ENCODE peak calls at places on chromosome 22, in seven cellular contexts. One of them, this sample, is unnamed. For H3K36me3, the result is how much of the 10 kb centered on the place peaks cover.

GRCh38 chr22:17303840-17304779 is 65.2 kb upstream of the CECR2 start:
- DNase-seq in SK-N-SH: no peak
- DNase-seq in cardiac muscle cell: no peak
- DNase-seq in neural progenitor cell: no peak
- DNase-seq in kidney: no peak
- DNase-seq in brain microvascular endothelial cell: no peak
- DNase-seq in IMR-90: no peak
- DNase-seq in this sample: no peak

GRCh38 chr22:46087816-46088277 is 62.5 kb upstream of the PPARA start:
- DNase-seq in SK-N-SH: peak
- DNase-seq in cardiac muscle cell: peak
- DNase-seq in brain microvascular endothelial cell: peak
- DNase-seq in neural progenitor cell: peak
- DNase-seq in kidney: peak
- DNase-seq in IMR-90: peak
- DNase-seq in this sample: no peak

GRCh38 chr22:42926034-42926433 is 69.0 kb upstream of the ARFGAP3 start:
- DNase-seq in cardiac muscle cell: peak
- DNase-seq in neural progenitor cell: no peak
- DNase-seq in IMR-90: no peak
- DNase-seq in brain microvascular endothelial cell: no peak
- DNase-seq in kidney: no peak
- DNase-seq in SK-N-SH: no peak
- DNase-seq in this sample: no peak

GRCh38 chr22:46587492-46588278 is 32.5 kb upstream of the GRAMD4 start:
- DNase-seq in IMR-90: no peak
- DNase-seq in brain microvascular endothelial cell: no peak
- DNase-seq in SK-N-SH: peak
- DNase-seq in neural progenitor cell: no peak
- DNase-seq in cardiac muscle cell: no peak
- DNase-seq in kidney: peak
- DNase-seq in this sample: no peak

GRCh38 chr22:43343262-43343988 is at the start of gene SCUBE1:
- DNase-seq in SK-N-SH: peak
- DNase-seq in IMR-90: no peak
- DNase-seq in neural progenitor cell: peak
- DNase-seq in kidney: peak
- DNase-seq in brain microvascular endothelial cell: no peak
- DNase-seq in cardiac muscle cell: peak
- DNase-seq in this sample: no peak

GRCh38 chr22:31105282-31105929 is 2.0 kb downstream of the SELENOM start:
- DNase-seq in IMR-90: no peak
- DNase-seq in neural progenitor cell: no peak
- DNase-seq in cardiac muscle cell: no peak
- DNase-seq in SK-N-SH: no peak
- DNase-seq in kidney: no peak
- DNase-seq in brain microvascular endothelial cell: no peak
- DNase-seq in this sample: no peak

GRCh38 chr22:43179151-43179910 is 7.6 kb downstream of the TTLL12 start:
- DNase-seq in neural progenitor cell: no peak
- DNase-seq in cardiac muscle cell: no peak
- DNase-seq in IMR-90: no peak
- DNase-seq in brain microvascular endothelial cell: no peak
- DNase-seq in SK-N-SH: no peak
- DNase-seq in kidney: peak
- DNase-seq in this sample: no peak

GRCh38 chr22:44181912-44182590 is 1.3 kb downstream of the PARVG start:
- DNase-seq in SK-N-SH: no peak
- DNase-seq in IMR-90: no peak
- DNase-seq in neural progenitor cell: no peak
- DNase-seq in cardiac muscle cell: no peak
- DNase-seq in kidney: peak
- DNase-seq in brain microvascular endothelial cell: no peak
- DNase-seq in this sample: no peak

GRCh38 chr22:17699696-17700330 is 61.3 kb downstream of the BCL2L13 start:
- DNase-seq in brain microvascular endothelial cell: no peak
- DNase-seq in kidney: no peak
- DNase-seq in neural progenitor cell: no peak
- DNase-seq in SK-N-SH: no peak
- DNase-seq in IMR-90: no peak
- DNase-seq in cardiac muscle cell: no peak
- DNase-seq in this sample: no peak

GRCh38 chr22:28395920-28396447 is 283.7 kb downstream of the TTC28 start:
- DNase-seq in kidney: no peak
- DNase-seq in neural progenitor cell: no peak
- DNase-seq in cardiac muscle cell: peak
- DNase-seq in IMR-90: peak
- DNase-seq in brain microvascular endothelial cell: no peak
- DNase-seq in SK-N-SH: no peak
- DNase-seq in this sample: no peak

DNA sequence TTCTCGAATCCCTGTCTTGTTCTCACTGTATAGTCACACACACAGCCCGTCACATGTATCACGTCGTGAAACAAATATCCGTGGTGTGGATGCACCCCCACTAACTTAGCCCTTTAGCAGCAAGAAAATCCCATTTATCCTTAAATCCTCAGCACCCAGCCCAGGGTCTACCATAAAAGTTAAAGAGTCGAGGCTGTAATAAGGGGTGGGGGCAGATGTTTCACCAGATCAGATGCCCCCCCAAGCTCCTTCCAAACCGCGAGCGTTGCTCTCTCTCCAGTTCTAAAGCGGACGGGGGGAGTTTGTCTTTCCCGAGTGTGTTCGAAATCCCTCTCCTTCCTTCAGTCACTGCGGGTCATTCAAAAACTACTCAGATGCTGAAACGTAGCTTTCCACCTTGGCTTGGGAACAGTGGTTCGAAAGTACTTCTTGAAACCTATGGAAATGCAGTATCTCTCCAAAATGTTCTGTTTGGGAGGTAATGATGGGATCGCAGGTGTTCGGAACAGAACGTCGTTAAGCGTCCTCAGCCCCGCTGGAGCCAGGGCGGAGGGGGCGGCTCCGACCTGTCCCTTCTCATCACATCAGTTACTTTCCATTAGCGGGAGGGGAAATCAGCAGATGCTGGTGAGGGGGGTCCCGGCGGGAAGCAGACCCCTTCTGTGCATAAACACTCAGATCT is 156.2 kb downstream of the BRD1 start:
- DNase-seq in neural progenitor cell: peak
- DNase-seq in IMR-90: no peak
- DNase-seq in brain microvascular endothelial cell: no peak
- DNase-seq in cardiac muscle cell: no peak
- DNase-seq in SK-N-SH: no peak
- DNase-seq in kidney: no peak
- DNase-seq in this sample: no peak
- H3K4me3 ChIP-seq in neural progenitor cell: peak
- H3K4me3 ChIP-seq in IMR-90: no peak
- H3K4me3 ChIP-seq in brain microvascular endothelial cell: no peak
- H3K4me3 ChIP-seq in cardiac muscle cell: no peak
- H3K4me3 ChIP-seq in SK-N-SH: no peak
- H3K4me3 ChIP-seq in kidney: no peak
- H3K4me3 ChIP-seq in this sample: no peak

DNA sequence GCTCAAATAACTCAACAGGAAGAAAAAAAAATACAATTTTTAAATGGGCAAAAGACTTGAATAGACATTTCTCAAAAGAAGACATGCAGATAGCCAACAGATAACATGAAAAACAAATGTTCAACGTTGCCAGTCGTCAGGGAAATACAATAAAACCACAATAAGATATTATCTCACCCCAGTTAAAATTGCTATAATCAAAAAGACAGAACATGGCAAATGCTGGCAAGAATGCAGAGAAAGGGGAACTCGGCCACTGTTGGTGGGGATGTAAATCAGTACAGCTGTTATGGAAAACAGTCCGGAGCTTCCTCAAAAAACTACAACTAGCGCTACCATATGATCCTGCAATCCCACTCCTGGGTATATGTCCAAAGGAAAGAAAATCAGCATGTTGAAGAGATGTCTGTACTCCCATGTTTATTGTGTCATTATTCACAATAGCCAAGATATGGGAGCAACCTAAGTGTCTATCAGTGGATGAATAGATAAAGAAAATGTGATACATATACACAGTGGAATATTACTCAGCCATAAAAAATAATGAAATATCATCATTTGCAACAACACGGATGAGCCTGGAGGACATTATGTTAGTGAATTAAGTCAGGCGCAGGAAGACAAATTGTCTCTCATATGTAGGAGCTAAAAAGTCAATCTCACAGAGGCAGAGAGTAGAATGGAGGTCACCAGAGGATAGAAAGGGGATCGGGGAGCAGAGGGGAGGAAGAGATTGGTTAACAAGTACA is 12.2 kb upstream of the CYTH4 start:
- DNase-seq in SK-N-SH: no peak
- DNase-seq in IMR-90: no peak
- DNase-seq in cardiac muscle cell: no peak
- DNase-seq in neural progenitor cell: no peak
- DNase-seq in kidney: no peak
- DNase-seq in brain microvascular endothelial cell: no peak
- DNase-seq in this sample: no peak
- TF ChIP-seq CTCF in SK-N-SH: no peak
- TF ChIP-seq CTCF in IMR-90: no peak
- TF ChIP-seq CTCF in cardiac muscle cell: no peak
- TF ChIP-seq CTCF in neural progenitor cell: no peak
- TF ChIP-seq CTCF in kidney: no peak
- TF ChIP-seq CTCF in brain microvascular endothelial cell: no peak
- TF ChIP-seq CTCF in this sample: no peak

GRCh38 chr22:20124083-20124787 is 7.2 kb upstream of the TRMT2A start:
- DNase-seq in cardiac muscle cell: no peak
- DNase-seq in IMR-90: no peak
- DNase-seq in neural progenitor cell: no peak
- DNase-seq in kidney: no peak
- DNase-seq in SK-N-SH: no peak
- DNase-seq in brain microvascular endothelial cell: no peak
- DNase-seq in this sample: no peak
- H3K36me3 ChIP-seq in cardiac muscle cell: half or more
- H3K36me3 ChIP-seq in IMR-90: half or more
- H3K36me3 ChIP-seq in neural progenitor cell: under half
- H3K36me3 ChIP-seq in kidney: under half
- H3K36me3 ChIP-seq in SK-N-SH: half or more
- H3K36me3 ChIP-seq in brain microvascular endothelial cell: half or more
- H3K36me3 ChIP-seq in this sample: under half

DNA sequence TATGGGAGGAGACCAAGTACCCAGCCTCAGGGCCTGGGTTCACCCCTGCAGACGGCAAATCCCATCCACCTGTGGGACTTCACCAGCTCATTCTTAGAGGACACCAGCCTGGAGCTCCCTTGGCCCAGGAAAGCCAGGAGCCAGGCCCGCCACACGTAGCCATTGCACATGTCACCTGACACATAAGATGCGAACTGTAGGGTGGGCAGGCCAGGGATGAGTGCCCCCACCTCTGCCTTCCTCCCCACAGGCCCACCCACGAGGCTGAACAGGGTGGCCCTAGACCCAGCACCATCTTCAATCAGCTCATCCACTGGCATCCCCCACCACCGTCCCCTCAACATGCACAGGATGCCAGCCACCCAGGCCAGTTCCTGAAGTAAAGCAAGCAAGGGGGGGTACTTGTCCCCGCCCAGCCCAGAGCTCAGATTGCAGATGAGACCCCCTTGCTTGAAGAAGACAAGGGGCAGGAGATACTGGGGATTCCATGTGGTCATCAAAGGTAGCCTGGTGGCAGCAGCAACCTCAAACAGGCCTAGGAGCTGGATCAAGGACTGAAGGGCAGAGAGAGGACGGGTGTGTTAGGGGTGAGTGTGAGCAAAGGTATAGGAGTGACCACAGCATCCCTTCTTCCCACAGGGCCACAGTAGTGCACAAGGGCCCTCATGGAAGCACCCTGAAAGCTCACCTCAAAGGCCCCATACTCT is 45.6 kb downstream of the IGLL5 start:
- DNase-seq in neural progenitor cell: no peak
- DNase-seq in SK-N-SH: no peak
- DNase-seq in IMR-90: no peak
- DNase-seq in cardiac muscle cell: no peak
- DNase-seq in kidney: peak
- DNase-seq in brain microvascular endothelial cell: no peak
- DNase-seq in this sample: no peak
- H3K4me3 ChIP-seq in neural progenitor cell: no peak
- H3K4me3 ChIP-seq in SK-N-SH: no peak
- H3K4me3 ChIP-seq in IMR-90: no peak
- H3K4me3 ChIP-seq in cardiac muscle cell: no peak
- H3K4me3 ChIP-seq in kidney: no peak
- H3K4me3 ChIP-seq in brain microvascular endothelial cell: no peak
- H3K4me3 ChIP-seq in this sample: no peak

GRCh38 chr22:41286639-41287091 is 678 bp upstream of the RANGAP1 start:
- DNase-seq in brain microvascular endothelial cell: peak
- DNase-seq in neural progenitor cell: no peak
- DNase-seq in kidney: no peak
- DNase-seq in SK-N-SH: peak
- DNase-seq in cardiac muscle cell: peak
- DNase-seq in IMR-90: peak
- DNase-seq in this sample: no peak

GRCh38 chr22:41285820-41286638 is at the start of gene RANGAP1:
- DNase-seq in SK-N-SH: peak
- DNase-seq in neural progenitor cell: peak
- DNase-seq in IMR-90: peak
- DNase-seq in brain microvascular endothelial cell: peak
- DNase-seq in kidney: peak
- DNase-seq in cardiac muscle cell: peak
- DNase-seq in this sample: peak

GRCh38 chr22:41289681-41290080 is 3.7 kb upstream of the RANGAP1 start:
- DNase-seq in cardiac muscle cell: no peak
- DNase-seq in IMR-90: no peak
- DNase-seq in kidney: no peak
- DNase-seq in neural progenitor cell: no peak
- DNase-seq in SK-N-SH: no peak
- DNase-seq in brain microvascular endothelial cell: no peak
- DNase-seq in this sample: no peak

GRCh38 chr22:41290262-41291221 is 4.6 kb upstream of the RANGAP1 start:
- DNase-seq in kidney: no peak
- DNase-seq in cardiac muscle cell: peak
- DNase-seq in IMR-90: peak
- DNase-seq in neural progenitor cell: peak
- DNase-seq in SK-N-SH: no peak
- DNase-seq in brain microvascular endothelial cell: peak
- DNase-seq in this sample: peak

DNA sequence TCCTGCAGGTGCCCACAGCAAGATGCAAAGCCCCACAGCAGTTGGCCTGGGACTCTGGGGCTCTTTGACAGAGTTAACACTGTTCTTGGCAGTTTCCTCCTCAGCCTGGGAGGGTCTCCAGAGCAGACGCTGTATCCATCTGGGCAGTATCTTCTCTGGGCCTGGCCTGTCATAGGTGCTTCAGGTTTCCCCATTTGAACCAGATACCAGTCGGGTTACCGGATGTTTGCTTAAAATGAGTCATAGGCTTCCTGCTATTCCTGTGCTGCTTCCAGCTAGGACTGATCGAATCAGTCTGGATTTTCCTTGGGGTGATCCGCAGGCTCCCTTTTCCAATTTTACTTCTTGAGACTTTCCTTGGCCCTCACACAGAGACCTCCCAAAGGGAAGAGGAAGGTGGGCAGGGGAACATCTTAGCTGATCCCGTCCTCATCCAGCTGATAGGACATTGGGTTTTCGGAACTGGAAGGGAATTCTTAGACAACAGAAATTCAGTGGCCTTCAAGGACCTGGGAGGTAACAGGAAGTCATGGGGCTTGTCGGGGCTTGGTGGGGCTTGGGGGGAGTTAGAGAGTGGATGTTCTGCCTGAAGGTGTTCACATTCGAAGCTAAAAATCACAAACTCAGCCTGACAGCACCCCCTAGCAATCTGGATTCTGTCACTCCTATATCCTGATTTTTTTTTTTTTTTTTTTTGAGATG is 2.4 kb upstream of the RANGAP1 start:
- DNase-seq in brain microvascular endothelial cell: peak
- DNase-seq in SK-N-SH: no peak
- DNase-seq in neural progenitor cell: no peak
- DNase-seq in kidney: peak
- DNase-seq in IMR-90: peak
- DNase-seq in cardiac muscle cell: peak
- DNase-seq in this sample: no peak
- TF ChIP-seq CTCF in brain microvascular endothelial cell: no peak
- TF ChIP-seq CTCF in SK-N-SH: no peak
- TF ChIP-seq CTCF in neural progenitor cell: no peak
- TF ChIP-seq CTCF in kidney: no peak
- TF ChIP-seq CTCF in IMR-90: no peak
- TF ChIP-seq CTCF in cardiac muscle cell: no peak
- TF ChIP-seq CTCF in this sample: no peak